ENCODE peak calls at places on chromosomes 1 and 21, in nine cellular contexts. One of them, this sample, is unnamed.

GRCh38 chr1:15584489-15585363 is at the start of gene AGMAT:
- DNase-seq in activated effector memory CD4-positive, alpha-beta T cell treated with anti-CD3 and anti-CD28 coated beads, Interleukin-2, amount 50 U/mL, for 16 hours: peak
- DNase-seq in astrocyte of the spinal cord: no peak
- DNase-seq in activated T-helper 1 cell treated with Interleukin-2 at 50 U/mL for 16 hours: peak
- DNase-seq in HL-60: peak
- DNase-seq in astrocyte: no peak
- DNase-seq in Peyer's patch: peak
- DNase-seq in caudate nucleus: no peak
- DNase-seq in stimulated activated CD4-positive, alpha-beta T cell treated with anti-CD3 and anti-CD28 coated beads, Interleukin-2, amount 100 ng/mL, for 4 hours: peak
- DNase-seq in this sample: peak

GRCh38 chr1:228043281-228043845 is 36.6 kb downstream of the WNT3A start:
- DNase-seq in astrocyte of the spinal cord: no peak
- DNase-seq in stimulated activated CD4-positive, alpha-beta T cell treated with anti-CD3 and anti-CD28 coated beads, Interleukin-2, amount 100 ng/mL, for 4 hours: no peak
- DNase-seq in HL-60: no peak
- DNase-seq in caudate nucleus: no peak
- DNase-seq in activated T-helper 1 cell treated with Interleukin-2 at 50 U/mL for 16 hours: no peak
- DNase-seq in activated effector memory CD4-positive, alpha-beta T cell treated with anti-CD3 and anti-CD28 coated beads, Interleukin-2, amount 50 U/mL, for 16 hours: no peak
- DNase-seq in Peyer's patch: peak
- DNase-seq in astrocyte: no peak
- DNase-seq in this sample: no peak

GRCh38 chr1:169081503-169082123 is 24.9 kb upstream of the ATP1B1 start:
- DNase-seq in Peyer's patch: no peak
- DNase-seq in activated effector memory CD4-positive, alpha-beta T cell treated with anti-CD3 and anti-CD28 coated beads, Interleukin-2, amount 50 U/mL, for 16 hours: no peak
- DNase-seq in astrocyte: no peak
- DNase-seq in caudate nucleus: no peak
- DNase-seq in HL-60: no peak
- DNase-seq in activated T-helper 1 cell treated with Interleukin-2 at 50 U/mL for 16 hours: no peak
- DNase-seq in stimulated activated CD4-positive, alpha-beta T cell treated with anti-CD3 and anti-CD28 coated beads, Interleukin-2, amount 100 ng/mL, for 4 hours: no peak
- DNase-seq in astrocyte of the spinal cord: no peak
- DNase-seq in this sample: no peak

GRCh38 chr1:19532519-19532918 is 47.2 kb upstream of the CAPZB start:
- DNase-seq in astrocyte: no peak
- DNase-seq in activated effector memory CD4-positive, alpha-beta T cell treated with anti-CD3 and anti-CD28 coated beads, Interleukin-2, amount 50 U/mL, for 16 hours: no peak
- DNase-seq in astrocyte of the spinal cord: no peak
- DNase-seq in stimulated activated CD4-positive, alpha-beta T cell treated with anti-CD3 and anti-CD28 coated beads, Interleukin-2, amount 100 ng/mL, for 4 hours: no peak
- DNase-seq in caudate nucleus: no peak
- DNase-seq in HL-60: no peak
- DNase-seq in activated T-helper 1 cell treated with Interleukin-2 at 50 U/mL for 16 hours: no peak
- DNase-seq in Peyer's patch: no peak
- DNase-seq in this sample: no peak

GRCh38 chr1:192443616-192444015 is 126.8 kb downstream of the RGS21 start:
- DNase-seq in stimulated activated CD4-positive, alpha-beta T cell treated with anti-CD3 and anti-CD28 coated beads, Interleukin-2, amount 100 ng/mL, for 4 hours: no peak
- DNase-seq in caudate nucleus: no peak
- DNase-seq in Peyer's patch: no peak
- DNase-seq in activated T-helper 1 cell treated with Interleukin-2 at 50 U/mL for 16 hours: no peak
- DNase-seq in astrocyte of the spinal cord: peak
- DNase-seq in astrocyte: peak
- DNase-seq in HL-60: no peak
- DNase-seq in activated effector memory CD4-positive, alpha-beta T cell treated with anti-CD3 and anti-CD28 coated beads, Interleukin-2, amount 50 U/mL, for 16 hours: no peak
- DNase-seq in this sample: no peak

GRCh38 chr1:84711091-84711490 is 20.8 kb upstream of the SSX2IP start:
- DNase-seq in activated effector memory CD4-positive, alpha-beta T cell treated with anti-CD3 and anti-CD28 coated beads, Interleukin-2, amount 50 U/mL, for 16 hours: no peak
- DNase-seq in HL-60: no peak
- DNase-seq in stimulated activated CD4-positive, alpha-beta T cell treated with anti-CD3 and anti-CD28 coated beads, Interleukin-2, amount 100 ng/mL, for 4 hours: no peak
- DNase-seq in astrocyte of the spinal cord: no peak
- DNase-seq in activated T-helper 1 cell treated with Interleukin-2 at 50 U/mL for 16 hours: no peak
- DNase-seq in astrocyte: no peak
- DNase-seq in caudate nucleus: no peak
- DNase-seq in Peyer's patch: no peak
- DNase-seq in this sample: no peak

GRCh38 chr1:186498695-186499389 is 37.9 kb upstream of the PDC start:
- DNase-seq in astrocyte: peak
- DNase-seq in activated effector memory CD4-positive, alpha-beta T cell treated with anti-CD3 and anti-CD28 coated beads, Interleukin-2, amount 50 U/mL, for 16 hours: no peak
- DNase-seq in astrocyte of the spinal cord: peak
- DNase-seq in stimulated activated CD4-positive, alpha-beta T cell treated with anti-CD3 and anti-CD28 coated beads, Interleukin-2, amount 100 ng/mL, for 4 hours: no peak
- DNase-seq in caudate nucleus: no peak
- DNase-seq in activated T-helper 1 cell treated with Interleukin-2 at 50 U/mL for 16 hours: no peak
- DNase-seq in HL-60: no peak
- DNase-seq in Peyer's patch: no peak
- DNase-seq in this sample: no peak

GRCh38 chr21:31630062-31630711 is 29.3 kb upstream of the SOD1 start:
- DNase-seq in activated T-helper 1 cell treated with Interleukin-2 at 50 U/mL for 16 hours: no peak
- DNase-seq in stimulated activated CD4-positive, alpha-beta T cell treated with anti-CD3 and anti-CD28 coated beads, Interleukin-2, amount 100 ng/mL, for 4 hours: no peak
- DNase-seq in astrocyte of the spinal cord: peak
- DNase-seq in HL-60: no peak
- DNase-seq in activated effector memory CD4-positive, alpha-beta T cell treated with anti-CD3 and anti-CD28 coated beads, Interleukin-2, amount 50 U/mL, for 16 hours: no peak
- DNase-seq in astrocyte: peak
- DNase-seq in caudate nucleus: no peak
- DNase-seq in Peyer's patch: peak
- DNase-seq in this sample: no peak

GRCh38 chr1:15155760-15156743 is 2.5 kb downstream of the TMEM51 start:
- DNase-seq in stimulated activated CD4-positive, alpha-beta T cell treated with anti-CD3 and anti-CD28 coated beads, Interleukin-2, amount 100 ng/mL, for 4 hours: no peak
- DNase-seq in caudate nucleus: no peak
- DNase-seq in astrocyte of the spinal cord: no peak
- DNase-seq in Peyer's patch: no peak
- DNase-seq in activated T-helper 1 cell treated with Interleukin-2 at 50 U/mL for 16 hours: no peak
- DNase-seq in astrocyte: no peak
- DNase-seq in HL-60: no peak
- DNase-seq in activated effector memory CD4-positive, alpha-beta T cell treated with anti-CD3 and anti-CD28 coated beads, Interleukin-2, amount 50 U/mL, for 16 hours: no peak
- DNase-seq in this sample: no peak